ENCODE peak calls at places on chromosomes 3 and 15, in nine cellular contexts. Q is fibroblast of the conjunctiva, Y is nucleus accumbens, F is NCI-H1694 treated with DMSO at 0.1 percent for 48 hours, A is cardiac fibroblast, R is transverse colon, Z is fibroblast of mammary gland, X is hippocampal formation, B is anterior cingulate cortex. O is an unnamed sample.

GRCh38 chr3:37072892-37073291 is 79.6 kb downstream of the MLH1 start:
- DNase-seq in Y (no peak), Q (peak), X (no peak), R (peak), B (peak), F (no peak), A (peak), Z (peak), O (no peak)

GRCh38 chr3:40229411-40229810 is 80.1 kb upstream of the EIF1B start:
- DNase-seq in Q (no peak), B (no peak), X (no peak), Y (no peak), R (no peak), A (no peak), F (no peak), Z (no peak), O (no peak)

GRCh38 chr3:60140160-60140559 is 1090.3 kb upstream of the CFAP20DC start:
- DNase-seq in B (no peak), A (no peak), F (no peak), R (no peak), X (no peak), Y (no peak), Q (no peak), Z (no peak), O (no peak)

GRCh38 chr3:43969944-43970343 is 271.7 kb upstream of the TOPAZ1 start:
- DNase-seq in Y (no peak), R (no peak), Z (no peak), X (no peak), B (no peak), F (no peak), Q (no peak), A (no peak), O (no peak)

GRCh38 chr15:74129411-74130088 is 836 bp upstream of the ISLR2 start:
- DNase-seq in X (no peak), F (no peak), B (peak), Q (no peak), Y (no peak), R (no peak), Z (no peak), A (no peak), O (no peak)

GRCh38 chr3:53806182-53807116 is 39.8 kb downstream of the CHDH start:
- DNase-seq in A (peak), R (peak), Z (peak), B (peak), X (no peak), Q (no peak), F (no peak), Y (no peak), O (no peak)

GRCh38 chr3:23377928-23378672 is 175.0 kb downstream of the UBE2E2 start:
- DNase-seq in F (no peak), A (no peak), Z (no peak), X (no peak), R (no peak), Y (no peak), B (no peak), Q (no peak), O (no peak)

GRCh38 chr15:101320501-101321052 is 25.5 kb upstream of the SNRPA1 start:
- DNase-seq in X (no peak), R (peak), A (peak), Y (no peak), B (no peak), Z (peak), F (peak), Q (no peak), O (no peak)

GRCh38 chr3:73529280-73530029 is 95.3 kb downstream of the PDZRN3 start:
- DNase-seq in F (no peak), R (no peak), Y (no peak), B (no peak), Q (no peak), Z (no peak), X (no peak), A (no peak), O (no peak)

GRCh38 chr3:48928679-48929078 is 10.0 kb downstream of the ARIH2 start:
- DNase-seq in R (no peak), X (no peak), A (peak), B (no peak), Q (no peak), F (no peak), Z (no peak), Y (no peak), O (no peak)

GRCh38 chr3:52281980-52282801 is 3.7 kb upstream of the WDR82 start:
- DNase-seq in B (no peak), A (no peak), F (no peak), Y (no peak), Q (no peak), R (no peak), X (no peak), Z (peak), O (no peak)

GRCh38 chr15:48541659-48542334 is 103.7 kb downstream of the FBN1 start:
- DNase-seq in A (peak), X (no peak), F (no peak), Z (peak), Y (no peak), B (no peak), R (no peak), Q (peak), O (no peak)

GRCh38 chr3:134252766-134253165 is 2.1 kb upstream of the RYK start:
- DNase-seq in Y (no peak), A (no peak), Z (no peak), R (no peak), X (no peak), F (no peak), B (no peak), Q (no peak), O (no peak)

GRCh38 chr3:131349946-131350347 is 31.6 kb upstream of the NUDT16 start:
- DNase-seq in A (peak), Z (peak), R (no peak), Q (peak), X (no peak), B (no peak), Y (no peak), F (no peak), O (no peak)

GRCh38 chr15:79195802-79196201 is 86.7 kb upstream of the ANKRD34C start:
- DNase-seq in X (no peak), B (no peak), R (no peak), Y (no peak), F (no peak), Z (no peak), A (no peak), Q (no peak), O (no peak)

GRCh38 chr3:4719011-4719649 is 226.0 kb downstream of the ITPR1 start:
- DNase-seq in X (no peak), Q (no peak), A (no peak), B (no peak), Y (no peak), F (no peak), Z (no peak), R (no peak), O (no peak)

GRCh38 chr3:179956416-179956830 is 80.3 kb downstream of the PEX5L start:
- DNase-seq in Z (no peak), Y (no peak), F (no peak), B (no peak), R (no peak), Q (no peak), X (no peak), A (no peak), O (no peak)

GRCh38 chr3:33071181-33071580 is 25.8 kb downstream of the GLB1 start:
- DNase-seq in F (no peak), A (no peak), Z (no peak), Y (no peak), R (no peak), B (no peak), Q (no peak), X (no peak), O (no peak)

GRCh38 chr3:10707984-10708868 is 107.8 kb upstream of the SLC6A11 start:
- DNase-seq in Z (no peak), A (no peak), F (no peak), Y (no peak), X (no peak), R (no peak), Q (no peak), B (peak), O (no peak)

GRCh38 chr3:114092151-114093000 is 35.8 kb downstream of the QTRT2 start:
- DNase-seq in Z (peak), Q (no peak), A (peak), B (no peak), R (no peak), X (no peak), Y (no peak), F (no peak), O (no peak)

GRCh38 chr3:72193768-72194463 is 409.0 kb upstream of the PROK2 start:
- DNase-seq in Q (no peak), B (no peak), Z (peak), R (no peak), X (no peak), Y (no peak), F (no peak), A (no peak), O (no peak)

GRCh38 chr3:184562875-184563568 is 1.4 kb downstream of the EPHB3 start:
- DNase-seq in Q (no peak), F (no peak), R (no peak), A (no peak), X (peak), Y (no peak), B (peak), Z (no peak), O (peak)

GRCh38 chr3:102699819-102700140 is 265.0 kb downstream of the ZPLD1 start:
- DNase-seq in X (no peak), B (no peak), R (no peak), F (no peak), Z (no peak), Q (no peak), Y (no peak), A (no peak), O (no peak)

GRCh38 chr3:174253940-174254339 is 605.2 kb upstream of the NAALADL2 start:
- DNase-seq in Q (no peak), Z (no peak), R (no peak), A (no peak), X (no peak), F (peak), Y (no peak), B (no peak), O (no peak)

GRCh38 chr15:90478981-90479481 is 50.7 kb upstream of the CRTC3 start:
- DNase-seq in Y (no peak), B (no peak), Q (no peak), Z (no peak), F (no peak), R (no peak), A (no peak), X (no peak), O (no peak)

GRCh38 chr3:134628884-134629283 is 21.9 kb downstream of the KY start:
- DNase-seq in F (no peak), Y (no peak), Z (no peak), Q (no peak), X (no peak), B (no peak), R (no peak), A (no peak), O (no peak)

GRCh38 chr3:112374334-112374734 is 41.4 kb downstream of the CD200 start:
- DNase-seq in B (no peak), Z (peak), A (peak), X (no peak), F (no peak), Q (no peak), Y (no peak), R (no peak), O (no peak)

GRCh38 chr3:119497824-119498187 is 541 bp upstream of the TIMMDC1 start:
- DNase-seq in F (no peak), Z (peak), X (no peak), Y (no peak), R (peak), Q (peak), A (peak), B (no peak), O (peak)

GRCh38 chr3:174153875-174154274 is 705.3 kb upstream of the NAALADL2 start:
- DNase-seq in X (no peak), Y (no peak), Z (peak), R (no peak), Q (no peak), B (no peak), A (no peak), F (no peak), O (no peak)

GRCh38 chr15:61794881-61795280 is 265.4 kb downstream of the VPS13C start:
- DNase-seq in Q (peak), F (no peak), B (no peak), R (no peak), X (no peak), A (no peak), Y (no peak), Z (peak), O (no peak)

GRCh38 chr3:142844339-142844977 is 44.4 kb downstream of the PCOLCE2 start:
- DNase-seq in R (no peak), F (peak), A (peak), B (no peak), Y (no peak), Z (peak), Q (peak), X (no peak), O (no peak)

GRCh38 chr3:24494616-24495333 is at the start of gene THRB:
- DNase-seq in A (peak), R (peak), Z (peak), Q (peak), X (peak), B (peak), Y (peak), F (no peak), O (peak)

GRCh38 chr15:54640874-54641273 is 555.9 kb downstream of the RSL24D1 start:
- DNase-seq in A (no peak), Y (no peak), R (no peak), X (no peak), Q (no peak), Z (no peak), F (no peak), B (no peak), O (no peak)

GRCh38 chr3:41050149-41050548 is 149.2 kb upstream of the CTNNB1 start:
- DNase-seq in A (no peak), F (no peak), R (no peak), Z (no peak), Y (no peak), X (no peak), B (no peak), Q (no peak), O (no peak)

GRCh38 chr3:146414010-146414409 is 55.4 kb downstream of the PLSCR2 start:
- DNase-seq in Y (no peak), X (no peak), R (no peak), F (no peak), Z (no peak), Q (no peak), A (no peak), B (no peak), O (no peak)

O was measured in globus pallidus.